ENCODE peak calls at places on chromosomes 11 and 22, in six cellular contexts. Y, F, D, G, L and O are unnamed samples. For H3K4me1, the result is how much of the 10 kb centered on the place peaks cover.

GRCh38 chr11:127392575-127392974 is 392.0 kb upstream of the KIRREL3 start:
- DNase-seq in Y (no peak), F (no peak), D (no peak), G (no peak), L (no peak), O (no peak)

GRCh38 chr11:61657566-61657965 is 22.6 kb upstream of the DAGLA start:
- DNase-seq in Y (no peak), F (no peak), D (peak), G (peak), L (peak), O (no peak)

GRCh38 chr11:107593941-107594340 is 3.0 kb downstream of the ELMOD1 start:
- DNase-seq in Y (no peak), F (no peak), D (no peak), G (no peak), L (no peak), O (no peak)

GRCh38 chr11:125214466-125215204 is 50.1 kb downstream of the PKNOX2 start:
- DNase-seq in Y (no peak), F (peak), D (no peak), G (peak), L (no peak), O (no peak)

GRCh38 chr22:41563051-41563711 is 2.4 kb downstream of the CSDC2 start:
- DNase-seq in Y (no peak), F (peak), D (no peak), G (peak), L (peak), O (no peak)

GRCh38 chr22:46142548-46143490 is 7.5 kb upstream of the PPARA start:
- DNase-seq in Y (no peak), F (peak), D (no peak), G (no peak), L (no peak), O (no peak)

GRCh38 chr22:37618072-37618656 is 9.5 kb downstream of the GGA1 start:
- DNase-seq in Y (no peak), F (no peak), D (no peak), G (no peak), L (no peak), O (no peak)

GRCh38 chr11:21659961-21660360 is 532.9 kb upstream of the ANO5 start:
- DNase-seq in Y (no peak), F (no peak), D (no peak), G (no peak), L (no peak), O (no peak)

GRCh38 chr11:43718373-43718772 is 37.8 kb downstream of the HSD17B12 start:
- DNase-seq in Y (no peak), F (no peak), D (no peak), G (no peak), L (no peak), O (no peak)

GRCh38 chr11:130732476-130732875 is 183.8 kb downstream of the SNX19 start:
- DNase-seq in Y (no peak), F (no peak), D (no peak), G (no peak), L (no peak), O (no peak)

GRCh38 chr11:131692961-131693360 is 322.5 kb downstream of the NTM start:
- DNase-seq in Y (no peak), F (no peak), D (no peak), G (no peak), L (no peak), O (no peak)

GRCh38 chr11:122209619-122210377 is 93.8 kb upstream of the BLID start:
- DNase-seq in Y (no peak), F (peak), D (peak), G (peak), L (no peak), O (no peak)

GRCh38 chr11:132196928-132197327 is 826.5 kb downstream of the NTM start:
- DNase-seq in Y (no peak), F (no peak), D (no peak), G (no peak), L (no peak), O (no peak)

GRCh38 chr11:69499216-69499945 is 17.9 kb downstream of the LINC01488 start:
- DNase-seq in Y (no peak), F (no peak), D (no peak), G (peak), L (no peak), O (no peak)

GRCh38 chr11:46278387-46279173 is 1.1 kb downstream of the CREB3L1 start:
- DNase-seq in Y (peak), F (no peak), D (peak), G (peak), L (no peak), O (no peak)

GRCh38 chr11:9972917-9973504 is 309.1 kb downstream of the SWAP70 start:
- DNase-seq in Y (no peak), F (no peak), D (no peak), G (peak), L (peak), O (no peak)

GRCh38 chr22:21451545-21452520 is 15.4 kb upstream of the TMEM191C start:
- DNase-seq in Y (peak), F (no peak), D (no peak), G (no peak), L (no peak), O (no peak)

GRCh38 chr11:125114518-125114917 is 3.1 kb upstream of the TMEM218 start:
- DNase-seq in Y (no peak), F (no peak), D (no peak), G (no peak), L (no peak), O (no peak)

GRCh38 chr11:33480636-33481035 is 220.0 kb downstream of the C11orf91 start:
- DNase-seq in Y (no peak), F (no peak), D (no peak), G (no peak), L (no peak), O (no peak)
- H3K4me1 ChIP-seq in Y (under half), F (under half), D (under half), G (under half), L (under half), O (under half)

GRCh38 chr22:23522642-23523251 is 57.3 kb downstream of the IGLL1 start:
- DNase-seq in Y (no peak), F (peak), D (no peak), G (peak), L (peak), O (no peak)
- H3K4me3 ChIP-seq in Y (peak), F (peak), D (no peak), G (no peak), L (peak), O (no peak)

DNA sequence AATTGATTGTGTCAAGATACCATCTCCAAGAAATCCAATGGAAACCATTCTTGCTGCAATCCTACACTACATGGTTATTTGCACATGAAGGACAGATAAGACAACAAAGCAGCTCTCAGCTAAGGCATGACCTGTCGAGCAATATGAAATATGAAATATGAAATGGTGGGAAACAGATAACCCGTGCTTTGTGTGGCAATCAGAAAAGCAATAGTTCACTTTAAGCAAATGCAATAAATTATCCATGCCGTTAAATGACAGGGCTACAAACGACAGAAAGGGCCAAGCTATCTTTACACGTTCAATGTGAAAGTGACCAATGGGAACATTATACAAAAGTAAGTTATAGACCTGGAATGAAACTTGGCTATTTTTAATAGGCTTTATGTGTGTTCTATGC is 35.2 kb downstream of the KMT5B start:
- DNase-seq in Y (no peak), F (no peak), D (no peak), G (no peak), L (no peak), O (no peak)
- H3K27ac ChIP-seq in Y (no peak), F (no peak), D (no peak), G (peak), L (no peak), O (no peak)

GRCh38 chr11:96430668-96431067 is 40.9 kb downstream of the JRKL start:
- DNase-seq in Y (no peak), F (no peak), D (no peak), G (no peak), L (no peak), O (no peak)
- H3K4me1 ChIP-seq in Y (under half), F (under half), D (under half), G (under half), L (under half), O (under half)

DNA sequence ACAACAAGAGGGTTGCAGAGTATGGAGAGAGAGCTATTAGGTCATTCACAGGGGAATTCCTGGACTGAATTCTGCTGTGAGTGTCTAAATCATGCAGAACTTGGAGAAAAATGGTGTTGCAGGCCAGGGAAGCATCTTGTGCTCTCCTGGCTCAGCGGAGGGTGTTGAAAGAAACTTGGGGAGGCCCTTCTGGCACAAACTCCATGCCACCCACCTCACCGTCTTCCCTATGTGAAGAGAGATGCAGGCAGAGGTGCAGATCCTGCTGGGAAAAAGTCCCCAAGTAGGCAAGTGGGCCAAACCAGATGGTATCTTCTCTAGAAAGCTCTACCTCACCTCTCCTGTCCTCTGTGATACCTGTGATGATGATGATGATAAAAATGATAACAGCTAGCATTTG is 604.3 kb upstream of the API5 start:
- DNase-seq in Y (no peak), F (no peak), D (no peak), G (no peak), L (no peak), O (no peak)
- H3K4me3 ChIP-seq in Y (no peak), F (no peak), D (no peak), G (no peak), L (no peak), O (no peak)

GRCh38 chr22:31130873-31131272 is 8.1 kb downstream of the INPP5J start:
- DNase-seq in Y (peak), F (no peak), D (no peak), G (no peak), L (no peak), O (no peak)
- H3K27ac ChIP-seq in Y (peak), F (no peak), D (peak), G (no peak), L (no peak), O (no peak)

GRCh38 chr11:64131657-64132387 is 34.1 kb downstream of the MACROD1 start:
- DNase-seq in Y (no peak), F (no peak), D (no peak), G (no peak), L (no peak), O (no peak)
- H3K4me1 ChIP-seq in Y (under half), F (under half), D (under half), G (under half), L (under half), O (under half)

GRCh38 chr11:23078289-23078971 is 218.2 kb upstream of the CCDC179 start:
- DNase-seq in Y (no peak), F (no peak), D (no peak), G (peak), L (peak), O (no peak)
- H3K4me3 ChIP-seq in Y (no peak), F (no peak), D (no peak), G (no peak), L (peak), O (no peak)

GRCh38 chr22:23388492-23389009 is 191.5 kb downstream of the IGLL1 start:
- DNase-seq in Y (no peak), F (peak), D (no peak), G (no peak), L (no peak), O (no peak)

GRCh38 chr22:23386822-23387580 is 193.1 kb downstream of the IGLL1 start:
- DNase-seq in Y (no peak), F (peak), D (peak), G (no peak), L (no peak), O (no peak)

GRCh38 chr22:23386245-23386631 is 193.9 kb downstream of the IGLL1 start:
- DNase-seq in Y (no peak), F (peak), D (peak), G (no peak), L (no peak), O (no peak)

GRCh38 chr22:23389271-23390071 is 190.6 kb downstream of the IGLL1 start:
- DNase-seq in Y (no peak), F (peak), D (no peak), G (no peak), L (no peak), O (no peak)

DNA sequence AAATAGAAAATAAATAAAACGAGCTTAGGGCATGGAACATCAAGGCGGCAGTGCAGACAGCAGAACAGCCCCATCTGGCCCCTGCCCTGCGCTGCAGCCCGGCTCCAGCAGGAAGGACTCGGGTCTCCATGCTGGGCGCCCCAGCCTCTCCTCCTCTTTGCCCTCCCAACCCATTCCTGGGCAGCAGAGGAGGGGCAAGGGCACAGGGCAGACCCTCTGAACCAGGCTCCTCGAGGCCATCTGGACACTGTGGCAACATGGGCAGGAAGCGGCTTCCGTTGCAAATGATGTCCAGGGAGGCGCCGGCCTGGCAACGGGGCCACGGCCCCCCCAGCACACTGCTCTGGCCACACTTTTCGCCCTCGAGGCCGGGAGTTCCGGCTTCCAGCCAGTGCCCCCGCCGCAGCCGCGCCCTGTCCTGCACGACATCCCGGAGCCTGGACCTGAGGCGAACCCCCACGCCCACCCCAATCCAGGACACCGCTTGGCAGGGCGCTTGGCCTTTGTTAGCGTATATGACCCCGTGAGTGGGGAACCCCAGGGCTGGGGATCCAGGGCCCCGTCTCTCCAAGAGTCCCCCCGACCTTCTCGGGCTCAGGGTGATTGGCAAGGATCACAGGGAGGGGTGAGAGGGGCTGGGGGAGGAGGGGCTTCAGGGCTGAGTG is 192.1 kb downstream of the IGLL1 start:
- DNase-seq in Y (no peak), F (peak), D (no peak), G (no peak), L (no peak), O (no peak)
- H3K27ac ChIP-seq in Y (no peak), F (no peak), D (no peak), G (no peak), L (no peak), O (no peak)